ENCODE peak calls at places on chromosome 22, in eight cellular contexts. One of them, this sample, is unnamed.

GRCh38 chr22:36924151-36924698 is 10.8 kb downstream of the CSF2RB start:
- DNase-seq in AG09319: no peak
- DNase-seq in activated CD4-positive, CD25-positive, alpha-beta regulatory T cell: no peak
- DNase-seq in left ventricle myocardium superior: no peak
- DNase-seq in RWPE1: no peak
- DNase-seq in NCI-H1092: no peak
- DNase-seq in Ammon's horn: no peak
- DNase-seq in A549: no peak
- DNase-seq in this sample: no peak

GRCh38 chr22:45084400-45084920 is 74.7 kb upstream of the PHF21B start:
- DNase-seq in AG09319: no peak
- DNase-seq in activated CD4-positive, CD25-positive, alpha-beta regulatory T cell: no peak
- DNase-seq in left ventricle myocardium superior: no peak
- DNase-seq in RWPE1: no peak
- DNase-seq in NCI-H1092: no peak
- DNase-seq in Ammon's horn: no peak
- DNase-seq in A549: no peak
- DNase-seq in this sample: no peak

GRCh38 chr22:38104084-38104483 is 6.4 kb downstream of the BAIAP2L2 start:
- DNase-seq in AG09319: no peak
- DNase-seq in activated CD4-positive, CD25-positive, alpha-beta regulatory T cell: no peak
- DNase-seq in left ventricle myocardium superior: peak
- DNase-seq in RWPE1: no peak
- DNase-seq in NCI-H1092: no peak
- DNase-seq in Ammon's horn: no peak
- DNase-seq in A549: peak
- DNase-seq in this sample: no peak

GRCh38 chr22:27139935-27140493 is 482.6 kb downstream of the MIAT start:
- DNase-seq in AG09319: no peak
- DNase-seq in activated CD4-positive, CD25-positive, alpha-beta regulatory T cell: no peak
- DNase-seq in left ventricle myocardium superior: no peak
- DNase-seq in RWPE1: peak
- DNase-seq in NCI-H1092: peak
- DNase-seq in Ammon's horn: no peak
- DNase-seq in A549: peak
- DNase-seq in this sample: peak

GRCh38 chr22:30241576-30242371 is 4.8 kb downstream of the LIF start:
- DNase-seq in AG09319: no peak
- DNase-seq in activated CD4-positive, CD25-positive, alpha-beta regulatory T cell: no peak
- DNase-seq in left ventricle myocardium superior: no peak
- DNase-seq in RWPE1: no peak
- DNase-seq in NCI-H1092: no peak
- DNase-seq in Ammon's horn: no peak
- DNase-seq in A549: no peak
- DNase-seq in this sample: no peak

GRCh38 chr22:37183432-37184379 is 4.3 kb downstream of the C1QTNF6 start:
- DNase-seq in AG09319: no peak
- DNase-seq in activated CD4-positive, CD25-positive, alpha-beta regulatory T cell: no peak
- DNase-seq in left ventricle myocardium superior: peak
- DNase-seq in RWPE1: no peak
- DNase-seq in NCI-H1092: no peak
- DNase-seq in Ammon's horn: no peak
- DNase-seq in A549: no peak
- DNase-seq in this sample: no peak

GRCh38 chr22:41557401-41558240 is 3.2 kb upstream of the CSDC2 start:
- DNase-seq in AG09319: peak
- DNase-seq in activated CD4-positive, CD25-positive, alpha-beta regulatory T cell: no peak
- DNase-seq in left ventricle myocardium superior: peak
- DNase-seq in RWPE1: no peak
- DNase-seq in NCI-H1092: peak
- DNase-seq in Ammon's horn: peak
- DNase-seq in A549: no peak
- DNase-seq in this sample: no peak

GRCh38 chr22:23608583-23608982 is 23.5 kb downstream of the DRICH1 start:
- DNase-seq in AG09319: no peak
- DNase-seq in activated CD4-positive, CD25-positive, alpha-beta regulatory T cell: no peak
- DNase-seq in left ventricle myocardium superior: no peak
- DNase-seq in RWPE1: no peak
- DNase-seq in NCI-H1092: no peak
- DNase-seq in Ammon's horn: no peak
- DNase-seq in A549: no peak
- DNase-seq in this sample: no peak

GRCh38 chr22:49878206-49878605 is 24.6 kb downstream of the ZBED4 start:
- DNase-seq in AG09319: no peak
- DNase-seq in activated CD4-positive, CD25-positive, alpha-beta regulatory T cell: no peak
- DNase-seq in left ventricle myocardium superior: no peak
- DNase-seq in RWPE1: no peak
- DNase-seq in NCI-H1092: no peak
- DNase-seq in Ammon's horn: no peak
- DNase-seq in A549: no peak
- DNase-seq in this sample: no peak

GRCh38 chr22:37485006-37485713 is 1.0 kb downstream of the MFNG start:
- DNase-seq in AG09319: no peak
- DNase-seq in activated CD4-positive, CD25-positive, alpha-beta regulatory T cell: peak
- DNase-seq in left ventricle myocardium superior: peak
- DNase-seq in RWPE1: no peak
- DNase-seq in NCI-H1092: no peak
- DNase-seq in Ammon's horn: peak
- DNase-seq in A549: no peak
- DNase-seq in this sample: no peak

GRCh38 chr22:38174626-38175025 is 7.0 kb downstream of the PLA2G6 start:
- DNase-seq in AG09319: no peak
- DNase-seq in activated CD4-positive, CD25-positive, alpha-beta regulatory T cell: no peak
- DNase-seq in left ventricle myocardium superior: no peak
- DNase-seq in RWPE1: no peak
- DNase-seq in NCI-H1092: no peak
- DNase-seq in Ammon's horn: no peak
- DNase-seq in A549: no peak
- DNase-seq in this sample: no peak

GRCh38 chr22:44360686-44361381 is 48.1 kb upstream of the SHISAL1 start:
- DNase-seq in AG09319: peak
- DNase-seq in activated CD4-positive, CD25-positive, alpha-beta regulatory T cell: no peak
- DNase-seq in left ventricle myocardium superior: peak
- DNase-seq in RWPE1: peak
- DNase-seq in NCI-H1092: no peak
- DNase-seq in Ammon's horn: no peak
- DNase-seq in A549: peak
- DNase-seq in this sample: peak

GRCh38 chr22:30969532-30970355 is 679 bp downstream of the TUG1 start:
- DNase-seq in AG09319: peak
- DNase-seq in activated CD4-positive, CD25-positive, alpha-beta regulatory T cell: peak
- DNase-seq in left ventricle myocardium superior: no peak
- DNase-seq in RWPE1: peak
- DNase-seq in NCI-H1092: no peak
- DNase-seq in Ammon's horn: peak
- DNase-seq in A549: peak
- DNase-seq in this sample: no peak

GRCh38 chr22:33350391-33350955 is 292.3 kb upstream of the SYN3 start:
- DNase-seq in AG09319: no peak
- DNase-seq in activated CD4-positive, CD25-positive, alpha-beta regulatory T cell: no peak
- DNase-seq in left ventricle myocardium superior: no peak
- DNase-seq in RWPE1: no peak
- DNase-seq in NCI-H1092: no peak
- DNase-seq in Ammon's horn: no peak
- DNase-seq in A549: no peak
- DNase-seq in this sample: no peak

GRCh38 chr22:38422615-38423511 is 32.1 kb downstream of the KCNJ4 start:
- DNase-seq in AG09319: no peak
- DNase-seq in activated CD4-positive, CD25-positive, alpha-beta regulatory T cell: no peak
- DNase-seq in left ventricle myocardium superior: no peak
- DNase-seq in RWPE1: no peak
- DNase-seq in NCI-H1092: peak
- DNase-seq in Ammon's horn: no peak
- DNase-seq in A549: no peak
- DNase-seq in this sample: no peak

GRCh38 chr22:46380069-46380468 is 44.6 kb downstream of the TRMU start:
- DNase-seq in AG09319: no peak
- DNase-seq in activated CD4-positive, CD25-positive, alpha-beta regulatory T cell: no peak
- DNase-seq in left ventricle myocardium superior: peak
- DNase-seq in RWPE1: no peak
- DNase-seq in NCI-H1092: no peak
- DNase-seq in Ammon's horn: no peak
- DNase-seq in A549: no peak
- DNase-seq in this sample: no peak

GRCh38 chr22:16949561-16949960 is 58.5 kb downstream of the GAB4 start:
- DNase-seq in AG09319: no peak
- DNase-seq in activated CD4-positive, CD25-positive, alpha-beta regulatory T cell: no peak
- DNase-seq in left ventricle myocardium superior: no peak
- DNase-seq in RWPE1: no peak
- DNase-seq in NCI-H1092: no peak
- DNase-seq in Ammon's horn: peak
- DNase-seq in A549: no peak
- DNase-seq in this sample: no peak

GRCh38 chr22:17672417-17672991 is 33.9 kb downstream of the BCL2L13 start:
- DNase-seq in AG09319: peak
- DNase-seq in activated CD4-positive, CD25-positive, alpha-beta regulatory T cell: no peak
- DNase-seq in left ventricle myocardium superior: no peak
- DNase-seq in RWPE1: no peak
- DNase-seq in NCI-H1092: no peak
- DNase-seq in Ammon's horn: peak
- DNase-seq in A549: no peak
- DNase-seq in this sample: no peak

GRCh38 chr22:41274856-41275255 is 11.1 kb downstream of the RANGAP1 start:
- DNase-seq in AG09319: no peak
- DNase-seq in activated CD4-positive, CD25-positive, alpha-beta regulatory T cell: no peak
- DNase-seq in left ventricle myocardium superior: no peak
- DNase-seq in RWPE1: no peak
- DNase-seq in NCI-H1092: no peak
- DNase-seq in Ammon's horn: peak
- DNase-seq in A549: no peak
- DNase-seq in this sample: no peak

GRCh38 chr22:32695451-32695891 is 106.0 kb upstream of the TIMP3 start:
- DNase-seq in AG09319: peak
- DNase-seq in activated CD4-positive, CD25-positive, alpha-beta regulatory T cell: no peak
- DNase-seq in left ventricle myocardium superior: no peak
- DNase-seq in RWPE1: peak
- DNase-seq in NCI-H1092: no peak
- DNase-seq in Ammon's horn: no peak
- DNase-seq in A549: peak
- DNase-seq in this sample: peak

GRCh38 chr22:30332994-30333706 is 6.4 kb upstream of the TBC1D10A start:
- DNase-seq in AG09319: no peak
- DNase-seq in activated CD4-positive, CD25-positive, alpha-beta regulatory T cell: no peak
- DNase-seq in left ventricle myocardium superior: no peak
- DNase-seq in RWPE1: no peak
- DNase-seq in NCI-H1092: no peak
- DNase-seq in Ammon's horn: no peak
- DNase-seq in A549: no peak
- DNase-seq in this sample: no peak

GRCh38 chr22:37489994-37490393 is 3.8 kb upstream of the MFNG start:
- DNase-seq in AG09319: no peak
- DNase-seq in activated CD4-positive, CD25-positive, alpha-beta regulatory T cell: no peak
- DNase-seq in left ventricle myocardium superior: no peak
- DNase-seq in RWPE1: no peak
- DNase-seq in NCI-H1092: no peak
- DNase-seq in Ammon's horn: no peak
- DNase-seq in A549: no peak
- DNase-seq in this sample: no peak

GRCh38 chr22:21768435-21768834 is 32.8 kb upstream of the YPEL1 start:
- DNase-seq in AG09319: no peak
- DNase-seq in activated CD4-positive, CD25-positive, alpha-beta regulatory T cell: no peak
- DNase-seq in left ventricle myocardium superior: no peak
- DNase-seq in RWPE1: no peak
- DNase-seq in NCI-H1092: no peak
- DNase-seq in Ammon's horn: no peak
- DNase-seq in A549: no peak
- DNase-seq in this sample: no peak

GRCh38 chr22:36332623-36333331 is 55.0 kb downstream of the MYH9 start:
- DNase-seq in AG09319: no peak
- DNase-seq in activated CD4-positive, CD25-positive, alpha-beta regulatory T cell: no peak
- DNase-seq in left ventricle myocardium superior: no peak
- DNase-seq in RWPE1: peak
- DNase-seq in NCI-H1092: no peak
- DNase-seq in Ammon's horn: no peak
- DNase-seq in A549: no peak
- DNase-seq in this sample: no peak

GRCh38 chr22:29693671-29694070 is 26.1 kb upstream of the CABP7 start:
- DNase-seq in AG09319: no peak
- DNase-seq in activated CD4-positive, CD25-positive, alpha-beta regulatory T cell: no peak
- DNase-seq in left ventricle myocardium superior: no peak
- DNase-seq in RWPE1: no peak
- DNase-seq in NCI-H1092: peak
- DNase-seq in Ammon's horn: no peak
- DNase-seq in A549: no peak
- DNase-seq in this sample: no peak